ENCODE peak calls at places on chromosomes 6 and 20, in nine cellular contexts. One of them, this sample, is unnamed.

GRCh38 chr6:151765444-151765886 is 42.0 kb upstream of the ESR1 start:
- DNase-seq in activated T-cell treated with anti-CD3 and anti-CD28 coated beads, Interleukin-2, amount 50 U/mL, for 72 hours: peak
- DNase-seq in colonic mucosa: peak
- DNase-seq in activated naive CD8-positive, alpha-beta T cell treated with anti-CD3 and anti-CD28 coated beads, Interleukin-2, amount 50 U/mL, for 24 hours: peak
- DNase-seq in AG08395: peak
- DNase-seq in right cardiac atrium: no peak
- DNase-seq in heart left ventricle: peak
- DNase-seq in fibroblast of the conjunctiva: peak
- DNase-seq in effector memory CD8-positive, alpha-beta T cell: peak
- DNase-seq in this sample: peak

GRCh38 chr6:168219167-168219566 is 100.4 kb downstream of the DACT2 start:
- DNase-seq in activated T-cell treated with anti-CD3 and anti-CD28 coated beads, Interleukin-2, amount 50 U/mL, for 72 hours: no peak
- DNase-seq in colonic mucosa: no peak
- DNase-seq in activated naive CD8-positive, alpha-beta T cell treated with anti-CD3 and anti-CD28 coated beads, Interleukin-2, amount 50 U/mL, for 24 hours: no peak
- DNase-seq in AG08395: peak
- DNase-seq in right cardiac atrium: peak
- DNase-seq in heart left ventricle: peak
- DNase-seq in fibroblast of the conjunctiva: peak
- DNase-seq in effector memory CD8-positive, alpha-beta T cell: no peak
- DNase-seq in this sample: peak

GRCh38 chr6:53615633-53616449 is 49.7 kb downstream of the KLHL31 start:
- DNase-seq in activated T-cell treated with anti-CD3 and anti-CD28 coated beads, Interleukin-2, amount 50 U/mL, for 72 hours: no peak
- DNase-seq in colonic mucosa: peak
- DNase-seq in activated naive CD8-positive, alpha-beta T cell treated with anti-CD3 and anti-CD28 coated beads, Interleukin-2, amount 50 U/mL, for 24 hours: no peak
- DNase-seq in AG08395: peak
- DNase-seq in right cardiac atrium: no peak
- DNase-seq in heart left ventricle: no peak
- DNase-seq in fibroblast of the conjunctiva: peak
- DNase-seq in effector memory CD8-positive, alpha-beta T cell: no peak
- DNase-seq in this sample: no peak

GRCh38 chr6:109411034-109411433 is 28.8 kb upstream of the CD164 start:
- DNase-seq in activated T-cell treated with anti-CD3 and anti-CD28 coated beads, Interleukin-2, amount 50 U/mL, for 72 hours: no peak
- DNase-seq in colonic mucosa: no peak
- DNase-seq in activated naive CD8-positive, alpha-beta T cell treated with anti-CD3 and anti-CD28 coated beads, Interleukin-2, amount 50 U/mL, for 24 hours: no peak
- DNase-seq in AG08395: no peak
- DNase-seq in right cardiac atrium: no peak
- DNase-seq in heart left ventricle: no peak
- DNase-seq in fibroblast of the conjunctiva: no peak
- DNase-seq in effector memory CD8-positive, alpha-beta T cell: no peak
- DNase-seq in this sample: no peak

GRCh38 chr20:3839328-3839727 is 7.3 kb upstream of the MAVS start:
- DNase-seq in activated T-cell treated with anti-CD3 and anti-CD28 coated beads, Interleukin-2, amount 50 U/mL, for 72 hours: no peak
- DNase-seq in colonic mucosa: no peak
- DNase-seq in activated naive CD8-positive, alpha-beta T cell treated with anti-CD3 and anti-CD28 coated beads, Interleukin-2, amount 50 U/mL, for 24 hours: no peak
- DNase-seq in AG08395: no peak
- DNase-seq in right cardiac atrium: no peak
- DNase-seq in heart left ventricle: no peak
- DNase-seq in fibroblast of the conjunctiva: no peak
- DNase-seq in effector memory CD8-positive, alpha-beta T cell: no peak
- DNase-seq in this sample: no peak

GRCh38 chr6:127342296-127342945 is 988 bp downstream of the ECHDC1 start:
- DNase-seq in activated T-cell treated with anti-CD3 and anti-CD28 coated beads, Interleukin-2, amount 50 U/mL, for 72 hours: no peak
- DNase-seq in colonic mucosa: peak
- DNase-seq in activated naive CD8-positive, alpha-beta T cell treated with anti-CD3 and anti-CD28 coated beads, Interleukin-2, amount 50 U/mL, for 24 hours: no peak
- DNase-seq in AG08395: peak
- DNase-seq in right cardiac atrium: no peak
- DNase-seq in heart left ventricle: no peak
- DNase-seq in fibroblast of the conjunctiva: no peak
- DNase-seq in effector memory CD8-positive, alpha-beta T cell: no peak
- DNase-seq in this sample: no peak

GRCh38 chr6:50610562-50610961 is 102.8 kb upstream of the TFAP2D start:
- DNase-seq in activated T-cell treated with anti-CD3 and anti-CD28 coated beads, Interleukin-2, amount 50 U/mL, for 72 hours: no peak
- DNase-seq in colonic mucosa: no peak
- DNase-seq in activated naive CD8-positive, alpha-beta T cell treated with anti-CD3 and anti-CD28 coated beads, Interleukin-2, amount 50 U/mL, for 24 hours: no peak
- DNase-seq in AG08395: peak
- DNase-seq in right cardiac atrium: no peak
- DNase-seq in heart left ventricle: no peak
- DNase-seq in fibroblast of the conjunctiva: no peak
- DNase-seq in effector memory CD8-positive, alpha-beta T cell: no peak
- DNase-seq in this sample: no peak

GRCh38 chr6:15061176-15061575 is 184.7 kb upstream of the JARID2 start:
- DNase-seq in activated T-cell treated with anti-CD3 and anti-CD28 coated beads, Interleukin-2, amount 50 U/mL, for 72 hours: no peak
- DNase-seq in colonic mucosa: no peak
- DNase-seq in activated naive CD8-positive, alpha-beta T cell treated with anti-CD3 and anti-CD28 coated beads, Interleukin-2, amount 50 U/mL, for 24 hours: no peak
- DNase-seq in AG08395: no peak
- DNase-seq in right cardiac atrium: no peak
- DNase-seq in heart left ventricle: peak
- DNase-seq in fibroblast of the conjunctiva: no peak
- DNase-seq in effector memory CD8-positive, alpha-beta T cell: no peak
- DNase-seq in this sample: no peak

GRCh38 chr20:53445276-53445675 is 148.4 kb downstream of the ZNF217 start:
- DNase-seq in activated T-cell treated with anti-CD3 and anti-CD28 coated beads, Interleukin-2, amount 50 U/mL, for 72 hours: no peak
- DNase-seq in colonic mucosa: no peak
- DNase-seq in activated naive CD8-positive, alpha-beta T cell treated with anti-CD3 and anti-CD28 coated beads, Interleukin-2, amount 50 U/mL, for 24 hours: no peak
- DNase-seq in AG08395: no peak
- DNase-seq in right cardiac atrium: no peak
- DNase-seq in heart left ventricle: no peak
- DNase-seq in fibroblast of the conjunctiva: no peak
- DNase-seq in effector memory CD8-positive, alpha-beta T cell: no peak
- DNase-seq in this sample: no peak

GRCh38 chr6:133241901-133242760 is 974 bp downstream of the EYA4 start:
- DNase-seq in activated T-cell treated with anti-CD3 and anti-CD28 coated beads, Interleukin-2, amount 50 U/mL, for 72 hours: peak
- DNase-seq in colonic mucosa: no peak
- DNase-seq in activated naive CD8-positive, alpha-beta T cell treated with anti-CD3 and anti-CD28 coated beads, Interleukin-2, amount 50 U/mL, for 24 hours: no peak
- DNase-seq in AG08395: no peak
- DNase-seq in right cardiac atrium: no peak
- DNase-seq in heart left ventricle: peak
- DNase-seq in fibroblast of the conjunctiva: no peak
- DNase-seq in effector memory CD8-positive, alpha-beta T cell: no peak
- DNase-seq in this sample: no peak

GRCh38 chr6:163311830-163312229 is 102.7 kb upstream of the QKI start:
- DNase-seq in activated T-cell treated with anti-CD3 and anti-CD28 coated beads, Interleukin-2, amount 50 U/mL, for 72 hours: no peak
- DNase-seq in colonic mucosa: no peak
- DNase-seq in activated naive CD8-positive, alpha-beta T cell treated with anti-CD3 and anti-CD28 coated beads, Interleukin-2, amount 50 U/mL, for 24 hours: no peak
- DNase-seq in AG08395: no peak
- DNase-seq in right cardiac atrium: no peak
- DNase-seq in heart left ventricle: no peak
- DNase-seq in fibroblast of the conjunctiva: no peak
- DNase-seq in effector memory CD8-positive, alpha-beta T cell: no peak
- DNase-seq in this sample: no peak